ENCODE peak calls at places on chromosomes 2 and 18, in four cellular contexts. Y is NCI-H1105, P is caudate nucleus, X is right lobe of liver. B is an unnamed sample.

GRCh38 chr2:197606180-197606579 is 69.2 kb downstream of the RFTN2 start:
- DNase-seq in Y (no peak), P (no peak), X (no peak), B (no peak)

GRCh38 chr2:233440314-233440713 is 86.0 kb downstream of the DGKD start:
- DNase-seq in Y (no peak), P (no peak), X (peak), B (peak)

GRCh38 chr2:209368924-209369323 is 54.9 kb upstream of the MAP2 start:
- DNase-seq in Y (peak), P (no peak), X (peak), B (peak)

GRCh38 chr2:233807215-233807865 is 29.2 kb downstream of the MROH2A start:
- DNase-seq in Y (no peak), P (no peak), X (no peak), B (no peak)

GRCh38 chr2:42128731-42129486 is 40.2 kb upstream of the EML4 start:
- DNase-seq in Y (no peak), P (no peak), X (no peak), B (no peak)

GRCh38 chr18:75218064-75218463 is 7.5 kb downstream of the TSHZ1 start:
- DNase-seq in Y (peak), P (no peak), X (no peak), B (no peak)

GRCh38 chr2:119701352-119701751 is 22.4 kb downstream of the TMEM177 start:
- DNase-seq in Y (no peak), P (no peak), X (no peak), B (no peak)

GRCh38 chr2:158187908-158188307 is 86.2 kb downstream of the UPP2 start:
- DNase-seq in Y (no peak), P (no peak), X (no peak), B (no peak)

GRCh38 chr2:31108887-31109286 is 29.4 kb downstream of the GALNT14 start:
- DNase-seq in Y (no peak), P (no peak), X (no peak), B (no peak)

GRCh38 chr2:236603361-236604015 is 33.9 kb downstream of the ACKR3 start:
- DNase-seq in Y (no peak), P (no peak), X (no peak), B (no peak)

GRCh38 chr2:26316041-26316440 is 29.9 kb upstream of the SELENOI start:
- DNase-seq in Y (no peak), P (no peak), X (no peak), B (no peak)

GRCh38 chr2:95315801-95316411 is 18.8 kb downstream of the KCNIP3 start:
- DNase-seq in Y (no peak), P (no peak), X (no peak), B (no peak)

GRCh38 chr2:207662203-207662602 is 37.0 kb upstream of the METTL21A start:
- DNase-seq in Y (no peak), P (no peak), X (no peak), B (peak)

GRCh38 chr2:39981877-39982276 is 202.8 kb upstream of the THUMPD2 start:
- DNase-seq in Y (peak), P (no peak), X (no peak), B (no peak)

GRCh38 chr18:32461704-32462272 is 8.9 kb downstream of the GAREM1 start:
- DNase-seq in Y (no peak), P (no peak), X (no peak), B (no peak)

GRCh38 chr2:28413896-28414290 is 21.2 kb downstream of the FOSL2 start:
- DNase-seq in Y (no peak), P (no peak), X (no peak), B (no peak)

GRCh38 chr2:175167076-175167791 is 769 bp downstream of the ATF2 start:
- DNase-seq in Y (peak), P (no peak), X (peak), B (peak)

GRCh38 chr2:207046642-207047213 is 107.4 kb downstream of the CPO start:
- DNase-seq in Y (no peak), P (no peak), X (no peak), B (no peak)

B was measured in mucosa of descending colon.